ENCODE peak calls at places on chromosomes 11 and 22, in six cellular contexts. D is psoas muscle; I is CD8-positive, alpha-beta T cell; Q is Peyer's patch; L is CD4-positive, alpha-beta T cell; S is testis. Y is an unnamed sample. For H3K9me3, the result is how much of the 10 kb centered on the place peaks cover.

GRCh38 chr11:15883349-15883961 is 472.9 kb downstream of the SOX6 start:
- DNase-seq in D (no peak), S (no peak), Q (no peak), I (no peak), L (no peak), Y (no peak)

GRCh38 chr11:126317681-126318641 is 14.1 kb downstream of the DCPS start:
- DNase-seq in Q (peak), S (peak), L (no peak), D (peak), I (peak), Y (no peak)

GRCh38 chr22:50141891-50142363 is 28.6 kb upstream of the PANX2 start:
- DNase-seq in Q (no peak), S (no peak), I (no peak), L (no peak), D (no peak), Y (no peak)

GRCh38 chr11:34091825-34092224 is 13.6 kb upstream of the NAT10 start:
- DNase-seq in I (no peak), Q (no peak), S (no peak), L (no peak), D (no peak), Y (no peak)

GRCh38 chr11:63997104-63997700 is 11.0 kb downstream of the OTUB1 start:
- DNase-seq in I (no peak), D (no peak), S (no peak), Q (no peak), L (no peak), Y (no peak)

GRCh38 chr11:113417428-113417827 is 29.8 kb downstream of the ANKK1 start:
- DNase-seq in I (no peak), S (no peak), Q (no peak), D (no peak), L (no peak), Y (no peak)

GRCh38 chr11:86459682-86460460 is 85.2 kb downstream of the CCDC81 start:
- DNase-seq in L (no peak), S (peak), I (no peak), Q (no peak), D (no peak), Y (no peak)

GRCh38 chr11:96228472-96228871 is 114.5 kb downstream of the MAML2 start:
- DNase-seq in D (peak), S (peak), L (no peak), Q (peak), I (no peak), Y (peak)

GRCh38 chr11:71477637-71478011 is 24.6 kb downstream of the NADSYN1 start:
- DNase-seq in D (no peak), S (no peak), I (no peak), L (no peak), Q (no peak), Y (no peak)

GRCh38 chr11:8079111-8079675 is 1.8 kb upstream of the TUB start:
- DNase-seq in Q (no peak), S (no peak), I (no peak), L (no peak), D (no peak), Y (no peak)

GRCh38 chr11:64344721-64345120 is 4.7 kb downstream of the CCDC88B start:
- DNase-seq in Q (no peak), L (no peak), D (no peak), S (no peak), I (no peak), Y (no peak)

GRCh38 chr11:110525883-110526282 is 96.1 kb downstream of the FDX1 start:
- DNase-seq in D (peak), S (peak), Q (no peak), L (no peak), I (no peak), Y (no peak)

GRCh38 chr22:38218661-38219331 is 17.0 kb downstream of the MAFF start:
- DNase-seq in D (peak), I (peak), S (peak), L (peak), Q (peak), Y (no peak)

GRCh38 chr22:33111491-33111890 is 53.3 kb upstream of the SYN3 start:
- DNase-seq in L (no peak), I (no peak), D (no peak), Q (no peak), S (no peak), Y (no peak)

GRCh38 chr11:134951305-134951700 is 539.3 kb upstream of the B3GAT1 start:
- DNase-seq in L (no peak), I (no peak), D (no peak), S (no peak), Q (no peak), Y (no peak)

GRCh38 chr11:71581826-71582225 is 849 bp downstream of the KRTAP5-11 start:
- DNase-seq in L (no peak), D (no peak), I (no peak), S (no peak), Q (no peak), Y (no peak)

GRCh38 chr11:88175004-88175706 is at the start of gene RAB38:
- DNase-seq in L (no peak), Q (peak), D (peak), S (peak), I (peak), Y (peak)

GRCh38 chr11:133801356-133801755 is 44.0 kb downstream of the SPATA19 start:
- DNase-seq in I (no peak), S (no peak), L (no peak), Q (no peak), D (no peak), Y (no peak)

GRCh38 chr22:26894766-26895485 is 237.5 kb downstream of the MIAT start:
- DNase-seq in L (no peak), I (no peak), Q (no peak), S (no peak), D (no peak), Y (no peak)

GRCh38 chr11:19777342-19778102 is 64.9 kb downstream of the NAV2 start:
- DNase-seq in Q (peak), S (no peak), D (no peak), I (no peak), L (no peak), Y (no peak)

GRCh38 chr11:1076061-1076665 is 1.5 kb downstream of the MUC2 start:
- DNase-seq in L (no peak), I (peak), S (no peak), D (peak), Q (no peak), Y (no peak)

GRCh38 chr11:72135891-72136676 is 559 bp downstream of the FOLR3 start:
- DNase-seq in Q (no peak), D (no peak), I (no peak), L (no peak), S (no peak), Y (no peak)

GRCh38 chr11:130560000-130560852 is 111.8 kb downstream of the ADAMTS15 start:
- DNase-seq in D (no peak), L (no peak), S (no peak), I (no peak), Q (no peak), Y (no peak)

GRCh38 chr22:45235101-45235777 is 5.5 kb downstream of the KIAA0930 start:
- DNase-seq in I (no peak), D (no peak), Q (peak), L (no peak), S (no peak), Y (no peak)

GRCh38 chr22:37419916-37420655 is 7.2 kb downstream of the ELFN2 start:
- DNase-seq in S (no peak), Q (peak), I (peak), D (no peak), L (no peak), Y (no peak)

GRCh38 chr11:131815631-131816030 is 445.2 kb downstream of the NTM start:
- DNase-seq in Q (no peak), D (no peak), L (no peak), S (no peak), I (no peak), Y (no peak)

GRCh38 chr11:125069796-125070195 is 6.7 kb downstream of the SLC37A2 start:
- DNase-seq in S (no peak), Q (no peak), D (no peak), I (no peak), L (no peak), Y (no peak)

GRCh38 chr11:71437399-71437798 is 10.8 kb downstream of the DHCR7 start:
- DNase-seq in S (peak), D (no peak), I (no peak), Q (no peak), L (no peak), Y (no peak)

GRCh38 chr11:119782673-119783072 is 53.7 kb upstream of the NECTIN1 start:
- DNase-seq in I (no peak), S (no peak), L (no peak), D (no peak), Q (no peak), Y (no peak)

GRCh38 chr11:78689558-78690153 is 115.0 kb upstream of the NARS2 start:
- DNase-seq in D (no peak), I (no peak), L (no peak), Q (no peak), S (no peak), Y (no peak)

GRCh38 chr11:57294225-57295131 is 30.3 kb downstream of the TNKS1BP1 start:
- DNase-seq in D (no peak), S (peak), L (no peak), I (no peak), Q (no peak), Y (no peak)

DNA sequence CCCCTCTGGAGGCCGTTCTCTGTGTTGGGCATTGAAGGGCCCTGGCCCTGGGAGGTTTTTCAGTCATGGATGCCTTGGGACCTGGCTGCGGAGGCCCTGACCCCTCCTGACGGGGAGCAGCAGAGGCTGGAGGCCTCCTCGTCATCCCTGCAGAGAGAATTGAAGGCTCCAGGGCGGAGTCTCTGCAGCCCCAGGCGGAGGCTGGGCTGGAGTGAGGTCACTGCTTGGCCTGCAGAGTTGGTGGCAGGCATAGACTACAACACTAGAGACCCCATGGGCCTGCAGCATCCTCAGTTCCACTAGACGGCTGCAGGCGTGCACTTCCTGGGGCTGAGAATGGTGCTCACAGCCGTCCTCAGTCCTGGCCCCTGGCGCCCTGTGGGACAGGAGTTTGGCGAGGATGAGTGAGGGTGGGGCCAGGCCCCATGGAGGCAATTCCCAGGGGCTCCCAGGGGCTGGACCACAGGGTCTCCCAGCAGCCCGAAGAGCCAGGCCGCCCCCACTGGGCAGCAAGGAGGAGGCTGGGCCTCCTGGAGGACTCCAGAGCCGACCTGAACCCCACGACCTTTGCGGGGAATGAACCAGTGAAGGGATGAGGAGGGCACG is 1194.9 kb downstream of the BRD1 start:
- DNase-seq in L (no peak), Q (no peak), D (no peak), I (no peak), S (no peak), Y (no peak)
- H3K9me3 ChIP-seq in L (under half), Q (under half), D (under half), I (under half), S (under half), Y (under half)

DNA sequence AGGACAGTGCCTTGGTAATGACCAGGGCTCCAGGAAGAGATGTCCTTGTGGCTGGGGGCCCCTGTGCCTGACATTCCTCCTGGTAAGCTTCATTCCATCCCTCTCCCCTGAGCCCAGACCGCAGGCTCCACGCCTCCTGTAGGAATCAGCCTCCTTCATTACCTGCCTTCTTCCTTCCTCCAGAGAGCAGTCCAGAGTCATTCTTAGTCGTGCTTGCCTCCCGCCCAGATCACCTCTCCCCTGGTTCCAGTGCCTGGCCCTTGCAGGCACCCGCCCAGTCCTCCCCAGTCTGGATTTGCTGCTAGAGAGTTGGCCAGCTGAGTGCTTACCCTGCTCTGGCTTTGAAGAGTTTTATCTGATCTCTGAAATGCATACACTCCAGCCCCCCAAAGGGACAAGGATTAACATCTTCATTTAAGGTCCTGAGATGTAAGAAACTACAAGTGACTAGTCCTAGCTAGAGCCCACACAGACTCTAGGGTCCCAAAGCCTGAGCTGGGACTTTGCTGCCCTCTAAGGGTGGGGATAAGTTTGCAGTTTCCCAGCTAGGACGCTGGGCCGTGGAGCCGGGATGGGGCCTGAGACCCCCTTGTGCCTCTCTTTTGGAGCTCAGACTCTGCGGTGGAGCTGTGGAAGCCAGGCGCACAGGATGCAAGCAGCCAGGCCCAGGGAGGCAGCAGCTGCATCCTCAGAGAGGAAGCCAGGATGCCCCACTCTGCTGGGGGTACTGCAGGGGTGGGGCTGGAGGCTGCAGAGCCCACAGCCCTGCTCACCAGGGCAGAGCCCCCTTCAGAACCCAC is 1.6 kb downstream of the NR1H3 start:
- DNase-seq in D (peak), Q (peak), L (peak), I (peak), S (peak), Y (peak)
- TF ChIP-seq CTCF in D (peak), Q (no peak), L (peak), I (peak), S (peak), Y (peak)

GRCh38 chr11:3357994-3358676 is 20.8 kb downstream of the ZNF195 start:
- DNase-seq in Q (no peak), L (no peak), S (no peak), D (no peak), I (no peak), Y (no peak)
- H3K9me3 ChIP-seq in Q (half or more), L (half or more), S (under half), D (half or more), I (half or more), Y (under half)

DNA sequence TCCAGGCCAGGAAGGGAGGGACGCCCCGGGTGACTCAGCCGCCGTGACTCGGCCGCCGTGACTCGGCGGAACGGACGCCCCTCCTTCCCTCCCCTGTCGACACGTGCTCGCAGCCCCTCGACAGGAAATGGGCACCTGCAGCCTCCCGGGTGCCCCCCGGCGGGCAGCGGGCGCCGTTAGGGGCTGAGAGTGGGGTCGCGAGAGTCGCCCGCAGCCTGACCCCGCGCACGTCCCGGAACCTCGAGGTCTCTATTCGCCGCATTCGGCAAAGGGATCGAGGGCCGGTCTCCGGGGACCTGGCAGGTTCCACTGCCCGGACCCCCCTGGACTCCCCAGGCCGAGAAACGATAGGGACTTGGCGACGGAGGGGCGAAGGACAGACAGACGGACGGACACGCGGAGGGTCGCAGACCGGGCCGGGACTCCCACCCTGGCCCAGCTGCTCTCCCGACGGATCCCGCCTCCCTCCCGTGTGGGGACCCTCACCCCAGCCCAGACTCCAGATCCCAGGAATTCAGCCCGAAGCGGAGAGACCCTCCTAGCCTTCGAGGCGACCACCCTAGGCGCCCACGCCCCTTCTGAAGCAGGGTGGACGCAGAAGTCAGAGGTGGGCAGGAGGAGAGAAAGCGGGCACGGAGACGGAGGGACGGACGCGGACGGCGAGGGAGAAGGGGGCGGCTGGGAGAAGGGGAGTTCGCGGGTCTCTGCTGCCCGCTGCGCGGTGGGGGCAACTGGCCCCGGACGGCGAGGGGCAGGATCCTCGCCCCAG is 648 bp downstream of the FOSL1 start:
- DNase-seq in L (no peak), S (no peak), D (peak), Q (peak), I (peak), Y (peak)
- TF ChIP-seq CTCF in L (no peak), S (no peak), D (no peak), Q (no peak), I (no peak), Y (no peak)

DNA sequence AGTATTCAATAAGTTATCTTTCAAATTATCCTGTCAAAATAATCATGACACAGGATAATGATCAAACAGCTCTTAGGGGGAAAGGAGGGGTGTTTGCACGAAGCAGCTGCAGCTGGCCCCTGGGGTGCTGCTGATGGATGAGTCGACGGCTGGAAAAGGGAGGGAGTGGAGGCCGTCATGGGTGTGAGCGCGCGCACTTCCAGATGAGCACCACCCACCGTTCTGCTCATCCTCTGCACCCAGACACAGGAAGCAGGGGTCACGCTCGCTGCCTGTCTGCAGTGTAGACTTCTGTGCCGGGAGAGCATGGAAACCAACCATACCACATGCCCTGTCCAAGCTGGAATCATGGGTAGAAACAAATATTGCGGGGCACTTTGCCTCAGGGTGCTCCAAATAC is 802.2 kb downstream of the TBC1D22A start:
- DNase-seq in I (no peak), Q (no peak), D (no peak), L (no peak), S (no peak), Y (no peak)
- H3K9me3 ChIP-seq in I (under half), Q (under half), D (under half), L (under half), S (under half), Y (under half)

DNA sequence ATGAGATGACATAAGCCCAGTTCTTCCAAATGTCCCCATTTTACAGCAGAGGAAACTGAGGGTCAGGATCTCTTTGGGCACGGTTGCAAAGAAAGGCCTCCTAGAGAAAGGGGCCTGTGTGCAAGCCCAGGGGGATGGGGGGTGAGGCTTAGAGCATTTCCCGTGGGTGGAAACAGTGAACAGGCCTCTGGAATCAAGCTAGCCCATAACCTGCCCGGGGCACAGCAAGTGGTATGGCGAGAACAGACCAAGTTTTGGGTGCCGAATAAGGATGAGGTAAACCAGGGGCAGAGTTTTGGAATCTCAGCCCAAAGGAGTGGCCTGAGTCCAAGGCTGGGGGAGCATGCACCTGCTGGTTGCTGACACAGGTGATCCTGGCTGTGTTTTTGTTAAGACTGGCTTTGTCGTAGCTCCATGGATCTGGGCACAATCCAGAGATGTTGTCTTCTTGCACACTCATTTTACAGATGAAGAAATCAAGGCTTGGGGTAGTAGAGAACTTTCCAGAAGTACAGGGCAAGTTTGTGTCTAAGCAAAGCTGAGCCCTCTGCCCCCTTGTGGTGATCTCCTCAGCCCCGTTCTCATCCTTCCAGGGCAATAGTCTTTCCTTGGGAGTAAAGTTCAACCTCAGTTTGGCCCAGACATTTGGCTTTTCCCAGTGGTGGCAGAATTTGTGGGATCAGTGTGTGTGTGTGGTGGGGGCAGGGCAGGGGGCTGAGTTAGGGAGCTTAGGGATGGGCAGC is 53.5 kb upstream of the MYEOV start:
- DNase-seq in I (no peak), S (peak), L (no peak), Q (peak), D (no peak), Y (no peak)
- TF ChIP-seq CTCF in I (no peak), S (no peak), L (no peak), Q (no peak), D (no peak), Y (peak)

GRCh38 chr11:127895776-127896175 is 691.6 kb downstream of the ETS1 start:
- DNase-seq in I (no peak), Q (no peak), L (no peak), S (no peak), D (no peak), Y (no peak)
- H3K9me3 ChIP-seq in I (under half), Q (under half), L (under half), S (under half), D (under half), Y (under half)

GRCh38 chr11:59262419-59262818 is 49.7 kb upstream of the MPEG1 start:
- DNase-seq in Q (no peak), L (no peak), I (no peak), S (no peak), D (no peak), Y (no peak)

GRCh38 chr11:59263225-59263894 is 50.6 kb upstream of the MPEG1 start:
- DNase-seq in Q (peak), D (no peak), L (no peak), I (no peak), S (peak), Y (no peak)

GRCh38 chr11:59266491-59266890 is 53.8 kb upstream of the MPEG1 start:
- DNase-seq in D (no peak), L (no peak), I (no peak), Q (no peak), S (no peak), Y (no peak)

GRCh38 chr11:59265735-59266134 is 53.0 kb upstream of the MPEG1 start:
- DNase-seq in Q (no peak), L (no peak), D (no peak), S (no peak), I (no peak), Y (no peak)

DNA sequence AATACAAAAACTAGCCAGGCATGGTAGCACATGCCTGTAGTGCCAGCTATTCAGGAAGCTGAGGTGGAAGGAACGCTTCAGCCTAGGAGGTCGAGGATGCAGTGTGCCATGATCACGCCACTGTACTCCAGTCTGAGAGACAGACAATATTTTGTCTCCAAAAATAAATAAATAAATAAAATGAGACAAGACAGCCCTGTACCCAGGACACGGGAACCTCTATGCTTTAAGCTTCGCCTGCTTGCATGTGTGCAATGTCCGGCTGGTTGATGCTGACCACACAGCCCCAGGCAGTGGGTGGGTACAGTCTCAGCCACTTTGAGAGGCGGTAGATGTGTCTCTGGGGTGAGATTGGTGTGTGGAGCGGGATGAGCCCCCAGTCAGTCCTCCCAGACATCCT is 52.0 kb upstream of the MPEG1 start:
- DNase-seq in S (no peak), I (no peak), Q (no peak), D (no peak), L (no peak), Y (no peak)
- TF ChIP-seq CTCF in S (no peak), I (no peak), Q (no peak), D (no peak), L (no peak), Y (no peak)

Y was measured in BE2C.